ENCODE peak calls at places on chromosomes 1 and 21, in nine cellular contexts. F is BE2C; V is AG20443; M is omental fat pad; L is substantia nigra; Y is GM19239; N is HT1080; Z is activated CD4-positive, alpha-beta T cell treated with anti-CD3 and anti-CD28 coated beads, Interleukin-2, amount 50 U/mL, for 1 hour; O is NCI-H2081. H is an unnamed sample.

GRCh38 chr1:7421471-7422075 is 349.5 kb upstream of the VAMP3 start:
- DNase-seq in F (no peak), V (no peak), M (no peak), L (no peak), Y (no peak), N (no peak), Z (no peak), O (no peak), H (no peak)

GRCh38 chr1:28775121-28775942 is 36.6 kb upstream of the OPRD1 start:
- DNase-seq in F (no peak), V (peak; percentile 95), M (peak; percentile 36), L (peak; percentile 18), Y (peak; percentile 65), N (no peak), Z (peak; percentile 60), O (peak; percentile 80), H (peak; percentile 49)

GRCh38 chr1:185816460-185816859 is 82.3 kb downstream of the HMCN1 start:
- DNase-seq in F (no peak), V (peak; percentile 23), M (no peak), L (no peak), Y (no peak), N (no peak), Z (no peak), O (no peak), H (no peak)

GRCh38 chr1:64263335-64263734 is 59.9 kb downstream of the UBE2U start:
- DNase-seq in F (no peak), V (no peak), M (no peak), L (no peak), Y (no peak), N (no peak), Z (no peak), O (no peak), H (no peak)

GRCh38 chr21:36494557-36494956 is 14.6 kb upstream of the CLDN14 start:
- DNase-seq in F (no peak), V (no peak), M (no peak), L (no peak), Y (no peak), N (no peak), Z (no peak), O (no peak), H (no peak)

GRCh38 chr1:28163496-28164120 is 12.9 kb downstream of the PTAFR start:
- DNase-seq in F (no peak), V (no peak), M (no peak), L (peak; percentile 37), Y (no peak), N (no peak), Z (no peak), O (no peak), H (no peak)

GRCh38 chr1:214102907-214103306 is 115.1 kb downstream of the PROX1 start:
- DNase-seq in F (no peak), V (no peak), M (no peak), L (no peak), Y (no peak), N (peak; percentile 97), Z (no peak), O (no peak), H (no peak)

GRCh38 chr1:246971322-246971721 is 36.5 kb downstream of the ZNF695 start:
- DNase-seq in F (peak; percentile 77), V (no peak), M (no peak), L (peak; percentile 33), Y (no peak), N (peak; percentile 34), Z (peak; percentile 19), O (no peak), H (peak; percentile 11)

GRCh38 chr1:1088036-1088800 is 14.1 kb upstream of the RNF223 start:
- DNase-seq in F (peak; percentile 10), V (no peak), M (no peak), L (no peak), Y (no peak), N (no peak), Z (no peak), O (no peak), H (no peak)

GRCh38 chr1:166062695-166063094 is 104.1 kb downstream of the FAM78B start:
- DNase-seq in F (no peak), V (no peak), M (no peak), L (no peak), Y (no peak), N (no peak), Z (no peak), O (no peak), H (no peak)

GRCh38 chr1:6688001-6688400 is 13.6 kb downstream of the DNAJC11 start:
- DNase-seq in F (no peak), V (peak; percentile 35), M (no peak), L (no peak), Y (no peak), N (no peak), Z (no peak), O (no peak), H (no peak)

GRCh38 chr1:57307382-57307781 is 116.5 kb downstream of the DAB1 start:
- DNase-seq in F (peak; percentile 7), V (no peak), M (no peak), L (no peak), Y (peak; percentile 17), N (peak; percentile 75), Z (peak; percentile 58), O (peak; percentile 4), H (peak; percentile 13)

GRCh38 chr1:199172286-199173124 is 533.7 kb downstream of the PTPRC start:
- DNase-seq in F (no peak), V (no peak), M (no peak), L (no peak), Y (no peak), N (no peak), Z (no peak), O (no peak), H (no peak)

GRCh38 chr1:226649244-226649643 is 89.8 kb downstream of the ITPKB start:
- DNase-seq in F (no peak), V (no peak), M (no peak), L (no peak), Y (no peak), N (no peak), Z (no peak), O (no peak), H (no peak)

GRCh38 chr1:3270403-3271245 is 183.8 kb upstream of the ARHGEF16 start:
- DNase-seq in F (no peak), V (no peak), M (no peak), L (no peak), Y (no peak), N (no peak), Z (no peak), O (no peak), H (no peak)

GRCh38 chr1:64967381-64967780 is 1.0 kb upstream of the JAK1 start:
- DNase-seq in F (no peak), V (no peak), M (no peak), L (no peak), Y (no peak), N (no peak), Z (no peak), O (no peak), H (no peak)

GRCh38 chr1:103106426-103107321 is 1.6 kb downstream of the COL11A1 start:
- DNase-seq in F (peak; percentile 58), V (peak; percentile 57), M (no peak), L (no peak), Y (no peak), N (peak; percentile 49), Z (no peak), O (peak; percentile 48), H (no peak)

GRCh38 chr1:4778056-4778455 is 123.6 kb downstream of the AJAP1 start:
- DNase-seq in F (peak; percentile 28), V (peak; percentile 24), M (no peak), L (peak; percentile 33), Y (no peak), N (no peak), Z (no peak), O (no peak), H (no peak)

GRCh38 chr1:229341811-229342304 is 989 bp downstream of the CCSAP start:
- DNase-seq in F (no peak), V (no peak), M (no peak), L (no peak), Y (no peak), N (no peak), Z (no peak), O (peak; percentile 74), H (no peak)

GRCh38 chr21:41061701-41062100 is 106.3 kb upstream of the BACE2 start:
- DNase-seq in F (no peak), V (no peak), M (no peak), L (no peak), Y (no peak), N (no peak), Z (no peak), O (no peak), H (no peak)

GRCh38 chr21:44854664-44855446 is 18.6 kb downstream of the PTTG1IP start:
- DNase-seq in F (no peak), V (no peak), M (no peak), L (no peak), Y (no peak), N (no peak), Z (no peak), O (no peak), H (no peak)

GRCh38 chr21:45860493-45861155 is 120.9 kb upstream of the COL6A1 start:
- DNase-seq in F (no peak), V (no peak), M (no peak), L (no peak), Y (no peak), N (no peak), Z (no peak), O (no peak), H (no peak)

GRCh38 chr1:75954594-75954993 is 22.4 kb upstream of the ASB17 start:
- DNase-seq in F (no peak), V (no peak), M (no peak), L (no peak), Y (no peak), N (peak; percentile 69), Z (no peak), O (no peak), H (no peak)

GRCh38 chr1:80917826-80918225 is 882.9 kb upstream of the ADGRL2 start:
- DNase-seq in F (no peak), V (no peak), M (no peak), L (no peak), Y (no peak), N (no peak), Z (no peak), O (no peak), H (no peak)

GRCh38 chr1:66331641-66332523 is 202.1 kb upstream of the SGIP1 start:
- DNase-seq in F (peak; percentile 14), V (peak; percentile 85), M (no peak), L (no peak), Y (no peak), N (peak; percentile 94), Z (peak; percentile 34), O (no peak), H (peak; percentile 27)

H was measured in stimulated activated CD4-positive, alpha-beta T cell treated with anti-CD3 and anti-CD28 coated beads, Interleukin-15, amount 100 ng/mL, for 48 hours.